ENCODE peak calls at places on chromosomes 13 and 19, in nine cellular contexts. Q is fibroblast of pulmonary artery, Z is GM10248, O is RWPE1, M is endothelial cell, B is astrocyte of the spinal cord, D is fibroblast of lung, P is PC-3, U is AG10803. S is an unnamed sample.

GRCh38 chr13:111187879-111188643 is 73.0 kb downstream of the ARHGEF7 start:
- DNase-seq in Q (no peak), Z (no peak), O (peak), M (no peak), B (peak), D (peak), P (peak), U (no peak), S (peak)

GRCh38 chr19:3721900-3722442 is 13.8 kb downstream of the TJP3 start:
- DNase-seq in Q (no peak), Z (no peak), O (no peak), M (no peak), B (no peak), D (no peak), P (no peak), U (no peak), S (no peak)

GRCh38 chr19:49150106-49150943 is 4.9 kb downstream of the HRC start:
- DNase-seq in Q (peak), Z (peak), O (peak), M (peak), B (peak), D (peak), P (peak), U (peak), S (peak)

GRCh38 chr13:20607015-20607414 is 40.1 kb downstream of the IFT88 start:
- DNase-seq in Q (no peak), Z (no peak), O (no peak), M (no peak), B (no peak), D (no peak), P (no peak), U (no peak), S (no peak)

GRCh38 chr19:9309974-9310446 is 372 bp upstream of the ZNF699 start:
- DNase-seq in Q (peak), Z (no peak), O (peak), M (no peak), B (no peak), D (peak), P (peak), U (peak), S (no peak)

GRCh38 chr19:30564551-30565011 is 192.4 kb downstream of the ZNF536 start:
- DNase-seq in Q (no peak), Z (no peak), O (no peak), M (no peak), B (no peak), D (no peak), P (no peak), U (no peak), S (no peak)

GRCh38 chr13:77028202-77028601 is 1.2 kb upstream of the FBXL3 start:
- DNase-seq in Q (peak), Z (no peak), O (no peak), M (no peak), B (peak), D (peak), P (no peak), U (peak), S (no peak)

GRCh38 chr19:2149980-2150793 is 1.2 kb downstream of the AP3D1 start:
- DNase-seq in Q (no peak), Z (no peak), O (no peak), M (peak), B (no peak), D (no peak), P (peak), U (peak), S (peak)

GRCh38 chr13:26469602-26470001 is 87.9 kb upstream of the WASF3 start:
- DNase-seq in Q (no peak), Z (no peak), O (no peak), M (no peak), B (no peak), D (no peak), P (no peak), U (no peak), S (no peak)

GRCh38 chr13:82698383-82698782 is 1183.9 kb downstream of the SLITRK1 start:
- DNase-seq in Q (no peak), Z (no peak), O (peak), M (no peak), B (no peak), D (peak), P (no peak), U (no peak), S (no peak)

GRCh38 chr19:45294291-45295029 is 28.2 kb downstream of the CKM start:
- DNase-seq in Q (no peak), Z (no peak), O (no peak), M (no peak), B (no peak), D (peak), P (no peak), U (no peak), S (no peak)

GRCh38 chr19:5882421-5882968 is 12.2 kb upstream of the FUT5 start:
- DNase-seq in Q (no peak), Z (no peak), O (no peak), M (no peak), B (no peak), D (peak), P (no peak), U (no peak), S (peak)

GRCh38 chr19:44260695-44261446 is 1.2 kb downstream of the ZNF233 start:
- DNase-seq in Q (no peak), Z (no peak), O (no peak), M (no peak), B (no peak), D (no peak), P (no peak), U (no peak), S (no peak)

GRCh38 chr13:33032037-33032625 is 15.9 kb downstream of the KL start:
- DNase-seq in Q (no peak), Z (no peak), O (no peak), M (no peak), B (no peak), D (no peak), P (no peak), U (peak), S (peak)

GRCh38 chr19:1945899-1946298 is 4.9 kb downstream of the CSNK1G2 start:
- DNase-seq in Q (peak), Z (no peak), O (peak), M (peak), B (no peak), D (no peak), P (peak), U (peak), S (peak)

GRCh38 chr19:10861118-10861651 is 10.2 kb upstream of the CARM1 start:
- DNase-seq in Q (peak), Z (no peak), O (no peak), M (peak), B (no peak), D (no peak), P (peak), U (peak), S (no peak)

GRCh38 chr19:10855879-10856522 is 7.8 kb downstream of the C19orf38 start:
- DNase-seq in Q (peak), Z (no peak), O (no peak), M (peak), B (no peak), D (no peak), P (peak), U (no peak), S (no peak)

GRCh38 chr19:10862561-10863106 is 8.7 kb upstream of the CARM1 start:
- DNase-seq in Q (no peak), Z (no peak), O (no peak), M (no peak), B (no peak), D (no peak), P (no peak), U (no peak), S (no peak)

GRCh38 chr19:10854350-10855089 is 6.3 kb downstream of the C19orf38 start:
- DNase-seq in Q (no peak), Z (no peak), O (no peak), M (no peak), B (no peak), D (no peak), P (peak), U (no peak), S (no peak)

DNA sequence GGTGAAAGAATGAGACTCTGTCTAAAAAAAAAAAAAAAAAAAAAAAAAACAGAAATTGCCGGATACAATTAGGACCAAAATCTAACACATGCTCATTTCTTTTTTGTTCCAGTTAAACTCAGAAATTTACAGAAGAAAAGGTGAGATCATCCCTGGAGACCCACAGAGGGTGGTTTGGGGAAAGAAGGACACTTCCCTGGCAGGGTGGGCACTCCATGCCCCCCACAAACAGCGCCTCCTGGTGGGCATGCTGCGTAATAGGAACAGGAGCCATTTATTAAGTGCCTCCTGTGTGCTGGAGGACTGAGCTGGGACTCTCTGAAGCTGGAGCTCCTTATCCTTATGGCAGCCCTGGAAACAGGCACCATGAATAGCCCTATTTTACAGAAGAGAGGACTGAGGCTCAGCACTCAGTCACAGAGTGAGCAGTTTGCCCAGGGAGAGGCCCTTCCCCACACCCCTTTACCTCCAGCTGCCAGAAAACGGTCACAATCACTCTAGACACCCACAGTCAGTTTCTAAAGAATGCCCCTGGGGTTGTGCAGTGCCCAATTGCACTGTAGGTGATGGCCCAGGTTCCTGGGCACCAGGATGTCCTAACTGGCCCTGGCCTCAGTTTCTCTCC is 10.1 kb downstream of the C19orf38 start:
- DNase-seq in Q (peak), Z (peak), O (no peak), M (peak), B (no peak), D (peak), P (peak), U (no peak), S (no peak)
- TF ChIP-seq CTCF in Q (peak), Z (peak), O (peak), M (peak), B (peak), D (peak), P (peak), U (peak), S (peak)

DNA sequence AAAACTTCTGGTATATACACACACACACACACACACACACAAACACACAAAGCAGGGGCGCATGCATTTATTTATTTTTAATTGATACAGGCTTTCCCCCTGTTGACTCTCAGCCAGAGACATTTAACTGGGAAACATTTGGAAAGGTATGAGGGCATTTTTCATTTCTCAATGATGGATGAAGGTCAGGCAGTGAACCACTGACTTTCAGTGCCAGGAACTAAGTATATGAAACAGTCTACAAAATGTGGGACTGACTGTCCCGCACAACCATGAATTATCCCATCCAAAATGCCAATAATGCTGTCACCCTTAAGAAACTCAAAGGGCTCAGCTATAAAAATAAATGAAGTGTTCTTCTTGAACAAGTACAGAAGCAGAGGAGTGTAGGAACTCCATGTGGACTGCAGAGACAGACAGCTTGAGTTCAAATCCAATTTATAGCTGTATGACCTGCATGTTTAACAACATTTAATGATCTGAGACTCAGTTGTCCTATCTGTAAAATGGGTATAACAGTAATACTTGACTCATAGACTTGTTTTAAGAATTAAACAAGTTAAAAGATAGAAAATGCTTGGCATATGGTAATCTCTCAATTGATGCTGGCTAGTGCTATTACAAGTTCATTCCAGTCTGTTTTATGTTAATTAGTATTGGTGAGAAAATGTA is 25.0 kb upstream of the INTS6 start:
- DNase-seq in Q (no peak), Z (no peak), O (no peak), M (no peak), B (no peak), D (no peak), P (no peak), U (no peak), S (no peak)
- TF ChIP-seq CTCF in Q (no peak), Z (no peak), O (no peak), M (no peak), B (no peak), D (no peak), P (no peak), U (no peak), S (no peak)

GRCh38 chr19:38500450-38500849 is 67.0 kb downstream of the RYR1 start:
- DNase-seq in Q (no peak), Z (no peak), O (no peak), M (no peak), B (no peak), D (no peak), P (no peak), U (no peak), S (no peak)
- TF ChIP-seq CTCF in Q (no peak), Z (no peak), O (no peak), M (no peak), B (no peak), D (no peak), P (no peak), U (no peak), S (no peak)

DNA sequence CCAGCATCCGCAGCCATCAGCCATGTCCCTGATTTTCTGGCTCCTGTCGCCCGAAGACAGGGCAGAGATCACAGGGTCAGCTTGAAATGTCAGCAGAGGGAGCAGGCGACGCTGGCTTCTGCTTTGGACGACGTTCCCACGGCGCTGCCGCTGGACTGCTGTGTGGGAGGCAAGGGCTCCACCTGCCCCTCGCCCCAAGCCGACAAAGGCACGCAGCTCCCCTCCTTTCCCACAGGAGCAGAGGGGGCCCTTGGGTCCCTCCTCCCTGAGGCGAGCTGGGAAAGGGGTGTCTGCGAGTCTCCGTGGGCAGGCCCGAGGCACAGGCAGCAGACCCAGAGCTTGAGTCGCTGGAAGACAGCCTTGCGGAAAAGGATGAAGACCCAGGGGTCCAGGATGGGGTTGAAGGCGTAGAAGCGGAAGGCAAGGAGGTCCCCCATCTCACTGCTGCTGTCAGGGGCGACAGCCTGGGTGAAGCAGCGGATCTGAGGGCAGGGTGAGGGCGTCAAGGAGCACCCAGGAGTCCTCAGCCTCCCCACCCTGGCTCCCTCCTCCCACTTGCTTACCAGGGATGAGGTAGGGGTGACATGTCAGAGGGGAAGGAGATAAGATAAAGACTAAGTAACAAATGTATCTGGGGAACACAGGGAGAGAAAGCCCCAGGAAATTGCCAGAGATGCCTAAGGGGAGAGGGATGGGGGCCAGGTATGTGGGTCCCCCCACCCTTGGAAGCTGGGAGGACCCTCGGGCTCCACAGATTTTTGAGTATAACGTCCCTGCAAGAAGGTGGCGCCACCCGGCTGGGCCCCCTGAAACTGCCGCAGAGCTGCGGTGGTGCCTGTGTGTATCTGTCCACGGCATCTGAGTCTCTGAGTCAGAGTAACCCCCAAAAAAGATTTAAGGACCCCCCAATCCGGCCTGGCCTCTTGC is 3.4 kb downstream of the PTGIR start:
- DNase-seq in Q (no peak), Z (no peak), O (no peak), M (no peak), B (no peak), D (no peak), P (no peak), U (no peak), S (peak)
- TF ChIP-seq CTCF in Q (peak), Z (peak), O (no peak), M (no peak), B (peak), D (no peak), P (no peak), U (no peak), S (no peak)

GRCh38 chr13:51923983-51924539 is 62.3 kb downstream of the CCDC70 start:
- DNase-seq in Q (no peak), Z (no peak), O (peak), M (peak), B (no peak), D (no peak), P (peak), U (no peak), S (no peak)
- TF ChIP-seq CTCF in Q (peak), Z (no peak), O (no peak), M (peak), B (peak), D (no peak), P (peak), U (peak), S (peak)

DNA sequence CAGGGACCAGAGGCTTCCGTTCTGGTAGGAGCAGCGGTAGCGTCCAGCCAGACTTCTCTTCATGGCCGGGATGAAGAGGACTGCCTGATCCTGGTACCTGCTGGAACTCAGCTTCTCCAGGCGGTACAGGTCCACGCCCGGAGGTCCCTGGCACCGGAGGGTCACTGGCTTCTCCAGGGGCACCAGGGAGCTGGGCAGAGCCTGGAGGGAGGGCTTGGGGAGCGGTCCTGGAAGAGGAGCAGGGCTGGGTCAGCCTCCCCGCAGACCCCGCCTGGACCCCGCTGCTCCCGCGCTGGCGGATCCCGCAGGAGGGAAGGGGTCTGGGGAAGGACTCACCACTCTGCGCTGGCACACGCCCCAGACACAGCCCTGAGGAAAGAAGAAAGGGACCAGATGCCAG is 5.9 kb downstream of the GP6 start:
- DNase-seq in Q (no peak), Z (no peak), O (no peak), M (no peak), B (no peak), D (no peak), P (no peak), U (no peak), S (no peak)
- TF ChIP-seq CTCF in Q (no peak), Z (no peak), O (no peak), M (no peak), B (no peak), D (no peak), P (no peak), U (no peak), S (no peak)